ENCODE peak calls at places on chromosomes 3 and 15, in six cellular contexts. One of them, this sample, is unnamed.

GRCh38 chr3:127065561-127066270 is 82.8 kb downstream of the PLXNA1 start:
- DNase-seq in IMR-90: no peak
- DNase-seq in dorsolateral prefrontal cortex: no peak
- DNase-seq in astrocyte of the cerebellum: no peak
- DNase-seq in brain microvascular endothelial cell: no peak
- DNase-seq in AG09309: no peak
- DNase-seq in this sample: no peak

GRCh38 chr3:195240939-195241338 is 30.0 kb downstream of the XXYLT1 start:
- DNase-seq in IMR-90: no peak
- DNase-seq in AG09309: no peak
- DNase-seq in dorsolateral prefrontal cortex: peak
- DNase-seq in astrocyte of the cerebellum: no peak
- DNase-seq in brain microvascular endothelial cell: no peak
- DNase-seq in this sample: no peak

GRCh38 chr3:135047061-135047460 is 252.0 kb downstream of the EPHB1 start:
- DNase-seq in IMR-90: no peak
- DNase-seq in brain microvascular endothelial cell: no peak
- DNase-seq in AG09309: no peak
- DNase-seq in astrocyte of the cerebellum: no peak
- DNase-seq in dorsolateral prefrontal cortex: no peak
- DNase-seq in this sample: no peak

GRCh38 chr15:37362414-37362813 is 262.1 kb upstream of the MEIS2 start:
- DNase-seq in dorsolateral prefrontal cortex: no peak
- DNase-seq in AG09309: no peak
- DNase-seq in IMR-90: no peak
- DNase-seq in astrocyte of the cerebellum: no peak
- DNase-seq in brain microvascular endothelial cell: no peak
- DNase-seq in this sample: no peak

GRCh38 chr3:144053121-144053520 is 81.5 kb downstream of the DIPK2A start:
- DNase-seq in brain microvascular endothelial cell: peak
- DNase-seq in IMR-90: peak
- DNase-seq in dorsolateral prefrontal cortex: no peak
- DNase-seq in AG09309: peak
- DNase-seq in astrocyte of the cerebellum: peak
- DNase-seq in this sample: no peak

GRCh38 chr15:99644913-99645549 is 79.2 kb downstream of the MEF2A start:
- DNase-seq in brain microvascular endothelial cell: no peak
- DNase-seq in dorsolateral prefrontal cortex: no peak
- DNase-seq in IMR-90: no peak
- DNase-seq in AG09309: no peak
- DNase-seq in astrocyte of the cerebellum: no peak
- DNase-seq in this sample: no peak

GRCh38 chr3:4828279-4829030 is 150.8 kb upstream of the BHLHE40 start:
- DNase-seq in AG09309: peak
- DNase-seq in astrocyte of the cerebellum: peak
- DNase-seq in IMR-90: peak
- DNase-seq in dorsolateral prefrontal cortex: no peak
- DNase-seq in brain microvascular endothelial cell: no peak
- DNase-seq in this sample: no peak

GRCh38 chr3:192372627-192373026 is 354.7 kb downstream of the FGF12 start:
- DNase-seq in brain microvascular endothelial cell: no peak
- DNase-seq in astrocyte of the cerebellum: no peak
- DNase-seq in IMR-90: no peak
- DNase-seq in AG09309: no peak
- DNase-seq in dorsolateral prefrontal cortex: no peak
- DNase-seq in this sample: no peak

GRCh38 chr15:70412717-70413266 is 315.1 kb upstream of the TLE3 start:
- DNase-seq in brain microvascular endothelial cell: no peak
- DNase-seq in astrocyte of the cerebellum: no peak
- DNase-seq in IMR-90: no peak
- DNase-seq in AG09309: no peak
- DNase-seq in dorsolateral prefrontal cortex: no peak
- DNase-seq in this sample: no peak

GRCh38 chr3:42053476-42053875 is 37.7 kb upstream of the TRAK1 start:
- DNase-seq in IMR-90: no peak
- DNase-seq in dorsolateral prefrontal cortex: peak
- DNase-seq in astrocyte of the cerebellum: no peak
- DNase-seq in AG09309: no peak
- DNase-seq in brain microvascular endothelial cell: no peak
- DNase-seq in this sample: no peak

GRCh38 chr15:45611305-45611704 is 23.5 kb upstream of the SQOR start:
- DNase-seq in AG09309: no peak
- DNase-seq in dorsolateral prefrontal cortex: no peak
- DNase-seq in astrocyte of the cerebellum: no peak
- DNase-seq in brain microvascular endothelial cell: no peak
- DNase-seq in IMR-90: no peak
- DNase-seq in this sample: no peak

GRCh38 chr15:68782589-68783161 is 38.0 kb downstream of the ANP32A start:
- DNase-seq in AG09309: no peak
- DNase-seq in astrocyte of the cerebellum: no peak
- DNase-seq in brain microvascular endothelial cell: no peak
- DNase-seq in dorsolateral prefrontal cortex: no peak
- DNase-seq in IMR-90: no peak
- DNase-seq in this sample: no peak

GRCh38 chr3:39323454-39323853 is 6.1 kb upstream of the CCR8 start:
- DNase-seq in brain microvascular endothelial cell: no peak
- DNase-seq in astrocyte of the cerebellum: no peak
- DNase-seq in dorsolateral prefrontal cortex: no peak
- DNase-seq in AG09309: no peak
- DNase-seq in IMR-90: no peak
- DNase-seq in this sample: no peak

GRCh38 chr3:10025205-10026083 is 793 bp upstream of the FANCD2 start:
- DNase-seq in astrocyte of the cerebellum: no peak
- DNase-seq in IMR-90: no peak
- DNase-seq in dorsolateral prefrontal cortex: no peak
- DNase-seq in brain microvascular endothelial cell: no peak
- DNase-seq in AG09309: no peak
- DNase-seq in this sample: no peak

GRCh38 chr15:51649659-51650521 is 27.3 kb upstream of the DMXL2 start:
- DNase-seq in dorsolateral prefrontal cortex: no peak
- DNase-seq in brain microvascular endothelial cell: peak
- DNase-seq in AG09309: peak
- DNase-seq in IMR-90: peak
- DNase-seq in astrocyte of the cerebellum: peak
- DNase-seq in this sample: peak

GRCh38 chr3:133854971-133855370 is 40.7 kb downstream of the RAB6B start:
- DNase-seq in dorsolateral prefrontal cortex: peak
- DNase-seq in IMR-90: no peak
- DNase-seq in brain microvascular endothelial cell: no peak
- DNase-seq in AG09309: no peak
- DNase-seq in astrocyte of the cerebellum: no peak
- DNase-seq in this sample: no peak

GRCh38 chr3:32238027-32238815 is at the start of gene CMTM8:
- DNase-seq in IMR-90: no peak
- DNase-seq in dorsolateral prefrontal cortex: no peak
- DNase-seq in AG09309: no peak
- DNase-seq in brain microvascular endothelial cell: no peak
- DNase-seq in astrocyte of the cerebellum: no peak
- DNase-seq in this sample: no peak

GRCh38 chr3:177381070-177381469 is 183.8 kb upstream of the TBL1XR1 start:
- DNase-seq in AG09309: no peak
- DNase-seq in astrocyte of the cerebellum: no peak
- DNase-seq in dorsolateral prefrontal cortex: no peak
- DNase-seq in brain microvascular endothelial cell: no peak
- DNase-seq in IMR-90: no peak
- DNase-seq in this sample: no peak

GRCh38 chr3:177382944-177383343 is 185.7 kb upstream of the TBL1XR1 start:
- DNase-seq in IMR-90: no peak
- DNase-seq in brain microvascular endothelial cell: no peak
- DNase-seq in AG09309: no peak
- DNase-seq in dorsolateral prefrontal cortex: no peak
- DNase-seq in astrocyte of the cerebellum: no peak
- DNase-seq in this sample: no peak

GRCh38 chr3:177378168-177378567 is 180.9 kb upstream of the TBL1XR1 start:
- DNase-seq in dorsolateral prefrontal cortex: no peak
- DNase-seq in IMR-90: no peak
- DNase-seq in brain microvascular endothelial cell: no peak
- DNase-seq in AG09309: no peak
- DNase-seq in astrocyte of the cerebellum: no peak
- DNase-seq in this sample: no peak

GRCh38 chr3:177377166-177377565 is 179.9 kb upstream of the TBL1XR1 start:
- DNase-seq in dorsolateral prefrontal cortex: no peak
- DNase-seq in AG09309: no peak
- DNase-seq in astrocyte of the cerebellum: no peak
- DNase-seq in IMR-90: no peak
- DNase-seq in brain microvascular endothelial cell: no peak
- DNase-seq in this sample: no peak

DNA sequence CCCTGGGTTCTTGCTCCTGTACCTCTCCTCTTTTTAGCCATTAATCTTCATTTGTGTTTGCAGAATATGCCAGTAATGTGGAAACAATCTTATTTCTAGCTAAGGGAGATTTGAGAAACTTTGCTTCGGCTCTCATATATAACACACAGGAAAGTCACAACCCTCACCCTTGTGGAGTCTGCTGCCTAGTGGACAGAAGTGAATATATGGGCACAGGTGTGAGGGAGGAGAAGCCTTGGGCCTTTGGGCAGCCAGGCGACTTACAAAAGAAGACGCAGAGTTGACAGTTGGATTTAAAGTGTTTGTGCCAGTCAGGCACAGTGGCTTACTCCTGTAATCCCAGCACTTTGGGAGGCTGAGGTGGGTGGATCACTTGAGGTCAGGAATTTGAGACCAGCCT is 181.8 kb upstream of the TBL1XR1 start:
- DNase-seq in brain microvascular endothelial cell: no peak
- DNase-seq in IMR-90: no peak
- DNase-seq in AG09309: no peak
- DNase-seq in dorsolateral prefrontal cortex: no peak
- DNase-seq in astrocyte of the cerebellum: no peak
- DNase-seq in this sample: no peak
- TF ChIP-seq CTCF in brain microvascular endothelial cell: no peak
- TF ChIP-seq CTCF in IMR-90: no peak
- TF ChIP-seq CTCF in AG09309: no peak
- TF ChIP-seq CTCF in dorsolateral prefrontal cortex: no peak
- TF ChIP-seq CTCF in astrocyte of the cerebellum: no peak
- TF ChIP-seq CTCF in this sample: peak

GRCh38 chr15:66802087-66803001 is 100.3 kb downstream of the SMAD6 start:
- DNase-seq in astrocyte of the cerebellum: peak
- DNase-seq in AG09309: peak
- DNase-seq in brain microvascular endothelial cell: peak
- DNase-seq in IMR-90: peak
- DNase-seq in dorsolateral prefrontal cortex: no peak
- DNase-seq in this sample: no peak

GRCh38 chr15:66803749-66804148 is 101.7 kb downstream of the SMAD6 start:
- DNase-seq in astrocyte of the cerebellum: no peak
- DNase-seq in IMR-90: no peak
- DNase-seq in brain microvascular endothelial cell: no peak
- DNase-seq in dorsolateral prefrontal cortex: no peak
- DNase-seq in AG09309: no peak
- DNase-seq in this sample: no peak

GRCh38 chr15:66805207-66805975 is 103.4 kb downstream of the SMAD6 start:
- DNase-seq in dorsolateral prefrontal cortex: no peak
- DNase-seq in IMR-90: no peak
- DNase-seq in brain microvascular endothelial cell: no peak
- DNase-seq in AG09309: no peak
- DNase-seq in astrocyte of the cerebellum: no peak
- DNase-seq in this sample: no peak

GRCh38 chr15:66801266-66801665 is 99.2 kb downstream of the SMAD6 start:
- DNase-seq in brain microvascular endothelial cell: no peak
- DNase-seq in IMR-90: no peak
- DNase-seq in dorsolateral prefrontal cortex: no peak
- DNase-seq in astrocyte of the cerebellum: no peak
- DNase-seq in AG09309: no peak
- DNase-seq in this sample: no peak

DNA sequence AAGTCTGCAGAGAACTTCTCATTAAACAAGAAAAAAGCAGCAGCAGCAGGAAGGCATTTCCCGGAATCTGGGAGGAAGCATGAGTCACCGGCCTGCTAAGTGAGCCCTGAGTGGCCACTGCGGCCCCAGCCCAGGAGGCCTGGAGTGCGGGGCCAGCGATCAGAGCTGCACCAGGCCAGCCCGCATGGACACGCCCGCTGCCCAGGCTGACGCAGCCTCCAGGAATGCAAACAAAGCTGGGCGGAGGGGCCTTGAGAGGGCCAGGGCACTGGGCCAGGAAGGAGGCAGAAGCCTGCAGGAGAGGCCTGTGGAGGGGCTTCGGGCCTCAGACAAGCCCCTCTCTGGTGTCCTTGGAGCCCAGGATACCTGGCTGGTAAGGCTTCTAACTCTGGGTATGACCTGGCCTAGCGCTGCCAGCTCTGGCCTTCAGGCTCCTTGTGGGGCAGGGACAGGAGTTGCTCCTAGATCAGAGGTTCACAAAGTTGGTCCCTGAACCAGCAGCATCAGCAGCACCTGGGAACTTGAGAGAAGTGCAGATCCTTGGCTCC is 101.2 kb downstream of the SMAD6 start:
- DNase-seq in brain microvascular endothelial cell: peak
- DNase-seq in dorsolateral prefrontal cortex: no peak
- DNase-seq in AG09309: peak
- DNase-seq in IMR-90: peak
- DNase-seq in astrocyte of the cerebellum: peak
- DNase-seq in this sample: peak
- H3K4me3 ChIP-seq in brain microvascular endothelial cell: no peak
- H3K4me3 ChIP-seq in dorsolateral prefrontal cortex: no peak
- H3K4me3 ChIP-seq in AG09309: no peak
- H3K4me3 ChIP-seq in IMR-90: no peak
- H3K4me3 ChIP-seq in astrocyte of the cerebellum: no peak
- H3K4me3 ChIP-seq in this sample: no peak

GRCh38 chr3:64029287-64029686 is 6.0 kb upstream of the PSMD6 start:
- DNase-seq in astrocyte of the cerebellum: no peak
- DNase-seq in IMR-90: no peak
- DNase-seq in dorsolateral prefrontal cortex: no peak
- DNase-seq in AG09309: no peak
- DNase-seq in brain microvascular endothelial cell: no peak
- DNase-seq in this sample: no peak
- TF ChIP-seq CTCF in astrocyte of the cerebellum: no peak
- TF ChIP-seq CTCF in IMR-90: no peak
- TF ChIP-seq CTCF in dorsolateral prefrontal cortex: no peak
- TF ChIP-seq CTCF in AG09309: no peak
- TF ChIP-seq CTCF in brain microvascular endothelial cell: no peak
- TF ChIP-seq CTCF in this sample: no peak

GRCh38 chr3:113894927-113895326 is 52.9 kb upstream of the ZDHHC23 start:
- DNase-seq in AG09309: no peak
- DNase-seq in dorsolateral prefrontal cortex: no peak
- DNase-seq in brain microvascular endothelial cell: no peak
- DNase-seq in IMR-90: no peak
- DNase-seq in astrocyte of the cerebellum: no peak
- DNase-seq in this sample: no peak

GRCh38 chr3:113885050-113885449 is 46.5 kb downstream of the GRAMD1C start:
- DNase-seq in astrocyte of the cerebellum: no peak
- DNase-seq in IMR-90: no peak
- DNase-seq in AG09309: no peak
- DNase-seq in brain microvascular endothelial cell: no peak
- DNase-seq in dorsolateral prefrontal cortex: no peak
- DNase-seq in this sample: no peak

GRCh38 chr3:113895964-113896363 is 51.8 kb upstream of the ZDHHC23 start:
- DNase-seq in dorsolateral prefrontal cortex: no peak
- DNase-seq in astrocyte of the cerebellum: no peak
- DNase-seq in AG09309: no peak
- DNase-seq in brain microvascular endothelial cell: no peak
- DNase-seq in IMR-90: no peak
- DNase-seq in this sample: no peak

GRCh38 chr3:113890256-113890900 is 51.8 kb downstream of the GRAMD1C start:
- DNase-seq in AG09309: no peak
- DNase-seq in dorsolateral prefrontal cortex: no peak
- DNase-seq in IMR-90: no peak
- DNase-seq in brain microvascular endothelial cell: no peak
- DNase-seq in astrocyte of the cerebellum: no peak
- DNase-seq in this sample: no peak
- H3K4me3 ChIP-seq in AG09309: no peak
- H3K4me3 ChIP-seq in dorsolateral prefrontal cortex: no peak
- H3K4me3 ChIP-seq in IMR-90: no peak
- H3K4me3 ChIP-seq in brain microvascular endothelial cell: no peak
- H3K4me3 ChIP-seq in astrocyte of the cerebellum: no peak
- H3K4me3 ChIP-seq in this sample: no peak